ENCODE peak calls at places on chromosomes 13 and 19, in eight cellular contexts. T is breast epithelium, G is H54, E is HCT116, W is aorta, V is activated B cell treated with CpG ODN at 0.5 μM for 24 hours, P is cardiac fibroblast, N is myocyte. J is an unnamed sample.
A peak's percentile ranks its signal among the peaks of the same experiment; 100 is the strongest.

GRCh38 chr13:40984670-40985366 is 34.3 kb downstream of the ELF1 start:
- DNase-seq in W (no peak), V (no peak), G (no peak), P (peak; percentile 50), N (no peak), E (no peak), T (no peak), J (no peak)

GRCh38 chr13:34748078-34748477 is 194.0 kb upstream of the NBEA start:
- DNase-seq in W (no peak), N (peak; percentile 28), T (no peak), P (peak; percentile 82), G (no peak), E (no peak), V (no peak), J (no peak)

GRCh38 chr13:70985371-70985770 is 877.1 kb upstream of the KLHL1 start:
- DNase-seq in G (no peak), T (no peak), N (no peak), P (no peak), V (no peak), E (no peak), W (no peak), J (no peak)

GRCh38 chr19:4029247-4029614 is 21.7 kb downstream of the PIAS4 start:
- DNase-seq in W (no peak), N (no peak), T (no peak), V (no peak), G (no peak), E (no peak), P (no peak), J (no peak)

GRCh38 chr19:4909172-4909896 is at the start of gene UHRF1:
- DNase-seq in N (no peak), P (peak; percentile 35), T (no peak), G (peak; percentile 62), W (no peak), V (no peak), E (no peak), J (peak; percentile 32)

GRCh38 chr19:8302357-8302691 is 5.8 kb downstream of the CD320 start:
- DNase-seq in N (peak; percentile 78), T (peak; percentile 15), W (peak; percentile 64), E (no peak), G (no peak), V (peak; percentile 14), P (peak; percentile 29), J (no peak)

GRCh38 chr19:45404557-45405434 is at the start of gene PPP1R13L:
- DNase-seq in P (peak; percentile 90), E (peak; percentile 96), V (no peak), N (no peak), G (peak; percentile 79), T (peak; percentile 96), W (peak; percentile 92), J (no peak)

GRCh38 chr19:7850429-7850819 is 20.4 kb downstream of the EVI5L start:
- DNase-seq in W (no peak), V (no peak), N (peak; percentile 60), T (no peak), G (no peak), E (no peak), P (no peak), J (no peak)

GRCh38 chr19:33052352-33052972 is 12.2 kb downstream of the RHPN2 start:
- DNase-seq in E (no peak), P (peak; percentile 70), G (no peak), V (no peak), T (no peak), W (no peak), N (peak; percentile 46), J (no peak)

GRCh38 chr19:2477141-2477710 is 1.3 kb downstream of the GADD45B start:
- DNase-seq in E (no peak), T (no peak), P (peak; percentile 51), N (peak; percentile 58), W (peak; percentile 71), V (peak; percentile 51), G (no peak), J (peak; percentile 58)

GRCh38 chr13:26929971-26930730 is 169.6 kb upstream of the GPR12 start:
- DNase-seq in V (peak; percentile 60), P (peak; percentile 73), T (no peak), G (peak; percentile 45), W (peak; percentile 73), E (peak; percentile 54), N (peak; percentile 67), J (peak; percentile 55)

GRCh38 chr19:5314012-5314906 is 26.4 kb downstream of the PTPRS start:
- DNase-seq in T (no peak), N (no peak), P (peak; percentile 37), E (no peak), V (no peak), W (no peak), G (peak; percentile 51), J (no peak)

GRCh38 chr19:10142701-10143375 is 23.1 kb upstream of the EIF3G start:
- DNase-seq in P (no peak), G (no peak), T (no peak), N (no peak), E (no peak), V (no peak), W (no peak), J (no peak)

GRCh38 chr19:15180451-15181390 is 20.1 kb downstream of the NOTCH3 start:
- DNase-seq in W (peak; percentile 53), E (no peak), T (no peak), P (no peak), N (no peak), G (no peak), V (no peak), J (no peak)

GRCh38 chr19:56112313-56112709 is 8.8 kb downstream of the ZNF787 start:
- DNase-seq in W (no peak), N (no peak), P (no peak), V (no peak), E (no peak), G (no peak), T (no peak), J (no peak)

GRCh38 chr19:52961981-52962380 is 700 bp downstream of the ZNF816 start:
- DNase-seq in T (no peak), V (no peak), N (no peak), E (no peak), P (peak; percentile 18), W (no peak), G (no peak), J (no peak)

GRCh38 chr19:51294211-51294976 is 17.1 kb upstream of the IGLON5 start:
- DNase-seq in W (no peak), E (no peak), V (no peak), P (no peak), T (no peak), G (no peak), N (no peak), J (no peak)

GRCh38 chr13:51432576-51432975 is 20.3 kb downstream of the INTS6 start:
- DNase-seq in W (no peak), T (no peak), V (no peak), E (no peak), N (no peak), G (no peak), P (no peak), J (no peak)

GRCh38 chr13:71979616-71980015 is 112.6 kb upstream of the DACH1 start:
- DNase-seq in P (no peak), W (no peak), T (no peak), G (no peak), E (peak; percentile 6), N (no peak), V (no peak), J (no peak)

GRCh38 chr19:35524181-35524838 is 3.8 kb downstream of the SBSN start:
- DNase-seq in P (no peak), V (no peak), E (no peak), T (no peak), G (no peak), W (no peak), N (no peak), J (no peak)

GRCh38 chr19:53422551-53422950 is 9.2 kb upstream of the ZNF761 start:
- DNase-seq in N (no peak), G (no peak), P (no peak), T (no peak), E (no peak), W (no peak), V (no peak), J (no peak)

GRCh38 chr13:66635526-66635925 is 594.6 kb downstream of the PCDH9 start:
- DNase-seq in E (no peak), V (no peak), P (peak; percentile 94), G (peak; percentile 10), N (peak; percentile 12), W (no peak), T (no peak), J (no peak)

GRCh38 chr13:52846567-52847321 is 1.7 kb downstream of the PCDH8 start:
- DNase-seq in T (no peak), W (peak; percentile 70), P (no peak), E (no peak), G (no peak), N (no peak), V (no peak), J (no peak)

GRCh38 chr19:40671404-40671803 is 19.0 kb downstream of the NUMBL start:
- DNase-seq in N (peak; percentile 56), G (no peak), P (no peak), E (no peak), T (peak; percentile 81), W (no peak), V (no peak), J (no peak)

GRCh38 chr19:51901860-51902259 is 3.0 kb downstream of the ZNF649 start:
- DNase-seq in P (no peak), E (no peak), G (no peak), N (no peak), V (no peak), T (no peak), W (no peak), J (no peak)

GRCh38 chr13:63938851-63939250 is 2523.2 kb upstream of the PCDH20 start:
- DNase-seq in P (peak; percentile 55), V (no peak), T (no peak), W (no peak), E (no peak), N (no peak), G (no peak), J (no peak)

GRCh38 chr13:113742000-113742441 is 17.0 kb upstream of the TMEM255B start:
- DNase-seq in T (no peak), N (peak; percentile 68), V (no peak), P (peak; percentile 36), W (peak; percentile 78), G (peak; percentile 88), E (peak; percentile 19), J (no peak)

GRCh38 chr13:80235559-80236296 is 105.2 kb downstream of the SPRY2 start:
- DNase-seq in G (peak; percentile 14), V (no peak), W (no peak), P (peak; percentile 65), N (no peak), T (no peak), E (no peak), J (no peak)

GRCh38 chr19:29841559-29842367 is 30.0 kb downstream of the CCNE1 start:
- DNase-seq in T (no peak), P (peak; percentile 38), E (peak; percentile 78), W (no peak), V (no peak), G (peak; percentile 72), N (peak; percentile 68), J (no peak)

GRCh38 chr13:36806102-36806501 is 12.9 kb upstream of the RFXAP start:
- DNase-seq in E (no peak), G (no peak), W (no peak), P (no peak), T (no peak), V (no peak), N (no peak), J (no peak)

GRCh38 chr19:55333870-55334269 is 5.8 kb upstream of the KMT5C start:
- DNase-seq in W (no peak), V (no peak), G (no peak), N (no peak), P (no peak), T (no peak), E (no peak), J (no peak)

GRCh38 chr19:28746486-28746885 is 466.5 kb downstream of the UQCRFS1 start:
- DNase-seq in W (no peak), T (no peak), E (no peak), G (no peak), V (no peak), P (peak; percentile 4), N (peak; percentile 73), J (no peak)

GRCh38 chr13:99357149-99357596 is 50.0 kb upstream of the GPR183 start:
- DNase-seq in G (peak; percentile 81), V (no peak), W (no peak), N (no peak), P (peak; percentile 86), T (no peak), E (no peak), J (no peak)

GRCh38 chr13:42048625-42049453 is at the start of gene DGKH:
- DNase-seq in V (peak; percentile 50), N (peak; percentile 78), W (peak; percentile 88), T (peak; percentile 47), P (peak; percentile 66), G (peak; percentile 63), E (peak; percentile 33), J (no peak)